ENCODE peak calls at places on chromosomes 13 and 19, in four cellular contexts. C, S, A and J are unnamed samples.

GRCh38 chr19:3163230-3163886 is 15.2 kb upstream of the S1PR4 start:
- DNase-seq in C (no peak), S (no peak), A (peak), J (no peak)

GRCh38 chr13:46126074-46126473 is 21.2 kb upstream of the CPB2 start:
- DNase-seq in C (no peak), S (no peak), A (no peak), J (no peak)

GRCh38 chr13:42395066-42395821 is 123.3 kb downstream of the AKAP11 start:
- DNase-seq in A (no peak), C (no peak), S (no peak), J (no peak)

GRCh38 chr19:55080121-55080914 is 4.6 kb downstream of the EPS8L1 start:
- DNase-seq in C (no peak), S (no peak), A (peak), J (no peak)

GRCh38 chr13:90519157-90519556 is 828.3 kb upstream of the MIR17HG start:
- DNase-seq in A (no peak), S (no peak), C (no peak), J (no peak)

GRCh38 chr19:52188822-52189744 is 769 bp upstream of the PPP2R1A start:
- DNase-seq in S (no peak), C (no peak), A (no peak), J (no peak)

GRCh38 chr13:75830842-75831241 is 194.7 kb downstream of the LMO7 start:
- DNase-seq in S (peak), A (no peak), C (no peak), J (peak)

GRCh38 chr13:23378009-23378632 is 55.4 kb downstream of the SACS start:
- DNase-seq in A (no peak), S (peak), C (no peak), J (peak)

GRCh38 chr13:112496166-112496565 is 91.8 kb downstream of the TUBGCP3 start:
- DNase-seq in S (no peak), A (no peak), C (no peak), J (no peak)

GRCh38 chr13:37386276-37386675 is 212.3 kb downstream of the POSTN start:
- DNase-seq in C (no peak), S (no peak), A (no peak), J (no peak)

GRCh38 chr13:111318396-111318795 is 2.0 kb upstream of the TEX29 start:
- DNase-seq in C (no peak), A (no peak), S (no peak), J (no peak)

GRCh38 chr13:30113531-30113930 is 193.8 kb downstream of the KATNAL1 start:
- DNase-seq in S (no peak), C (no peak), A (no peak), J (no peak)

GRCh38 chr13:105471683-105472082 is 1063.8 kb downstream of the EFNB2 start:
- DNase-seq in S (no peak), A (no peak), C (no peak), J (no peak)

GRCh38 chr13:114234645-114235421 is at the start of gene CDC16:
- DNase-seq in A (peak), S (peak), C (peak), J (peak)
- TF ChIP-seq CTCF in A (peak), S (no peak), C (peak), J (no peak)

DNA sequence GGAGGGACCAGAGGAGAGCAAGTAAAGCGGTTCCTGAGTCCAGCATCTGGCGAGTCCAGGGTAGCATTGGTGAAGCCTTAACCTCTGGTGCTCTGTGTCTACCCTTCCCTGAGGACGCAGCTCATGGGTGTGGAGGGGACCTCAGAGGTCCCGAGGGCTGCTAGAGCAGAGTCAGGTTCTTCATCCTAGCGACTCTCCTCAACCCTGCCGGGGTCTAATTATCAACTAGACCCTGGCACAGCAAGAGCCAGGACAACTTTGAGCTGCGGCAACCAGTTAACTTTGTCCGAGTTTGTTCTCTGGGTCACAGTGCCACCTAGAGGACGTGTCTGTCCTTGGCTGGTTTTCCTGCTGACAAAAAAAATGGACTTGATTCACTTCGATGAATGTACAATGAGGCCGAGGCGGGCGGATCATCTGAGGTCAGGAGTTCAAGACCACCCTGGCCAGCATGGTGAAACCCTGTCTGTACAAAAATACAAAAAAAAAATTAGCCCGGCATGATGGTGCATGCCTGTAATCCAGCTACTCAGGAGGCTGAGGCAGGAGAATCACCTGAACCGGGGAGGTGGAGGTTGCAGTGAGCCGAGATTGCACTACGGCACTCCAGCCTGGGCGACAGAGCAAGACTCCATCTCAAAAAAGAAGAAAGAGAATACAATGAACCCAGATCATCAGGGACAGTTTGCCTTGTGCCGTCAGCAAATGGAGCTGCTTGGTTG is 24.9 kb downstream of the TSSK6 start:
- DNase-seq in S (peak), A (peak), C (peak), J (peak)
- H3K4me3 ChIP-seq in S (no peak), A (no peak), C (no peak), J (no peak)

DNA sequence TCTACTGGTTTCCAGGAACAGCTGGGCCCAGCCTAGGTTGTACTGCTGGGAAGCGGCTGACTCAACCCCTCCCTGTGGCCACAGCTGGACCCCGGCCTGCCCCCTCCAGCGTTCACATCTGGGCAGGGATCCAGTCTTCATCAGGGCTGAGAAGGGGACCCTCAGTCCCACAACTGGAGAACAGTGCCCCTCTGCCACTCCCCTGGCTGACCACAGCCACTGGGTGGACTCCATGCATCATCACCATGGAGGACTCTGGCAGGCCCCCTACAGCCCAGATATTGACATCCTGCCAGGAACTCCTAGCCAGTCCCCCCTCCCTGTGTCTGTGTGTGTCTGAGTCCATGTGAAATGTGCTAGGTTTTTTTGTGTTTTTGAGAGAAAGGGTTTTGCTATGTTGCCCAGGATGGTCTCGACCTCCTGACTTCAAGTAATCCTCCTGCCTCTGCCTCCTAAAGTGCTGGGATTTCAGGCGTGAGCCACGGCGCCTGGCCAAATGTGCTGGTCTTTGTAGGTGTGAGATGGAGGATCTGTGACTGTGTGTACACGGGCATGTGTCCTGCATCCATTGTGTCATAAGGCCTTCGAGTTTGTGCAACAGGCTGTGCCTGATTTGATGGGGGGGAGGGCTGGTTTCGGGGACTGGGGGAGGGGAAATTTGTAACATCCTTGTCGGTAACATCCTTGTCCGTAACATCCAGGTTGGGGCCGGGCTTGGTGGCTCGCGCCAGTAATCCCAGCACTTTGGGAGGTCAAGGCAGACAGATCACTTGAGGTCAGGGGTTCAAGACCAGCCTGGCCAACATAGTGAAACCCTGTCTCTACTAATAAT is 4.0 kb upstream of the HOOK2 start:
- DNase-seq in S (no peak), C (no peak), A (no peak), J (no peak)
- TF ChIP-seq CTCF in S (no peak), C (no peak), A (no peak), J (no peak)

DNA sequence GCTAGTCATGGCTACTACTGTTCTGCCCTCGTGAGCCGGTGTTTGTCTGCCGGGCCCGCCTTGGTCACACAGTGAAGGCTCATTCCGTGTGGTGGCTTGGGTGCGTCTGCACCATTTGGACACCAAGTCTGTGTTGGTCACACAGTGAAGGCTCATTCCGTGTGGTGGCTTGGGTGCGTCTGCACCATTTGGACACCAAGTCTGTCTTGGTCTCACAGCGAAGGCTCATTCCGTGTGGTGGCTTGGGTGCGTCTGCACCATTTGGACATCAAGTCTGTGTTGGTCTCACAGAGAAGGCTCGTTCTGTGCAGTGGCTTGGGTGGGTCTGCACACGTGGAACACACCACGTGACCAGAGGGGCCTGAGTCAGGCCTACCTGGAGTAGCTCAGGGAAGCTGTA is 29.0 kb upstream of the DCUN1D2 start:
- DNase-seq in C (no peak), S (no peak), A (no peak), J (no peak)
- H3K4me3 ChIP-seq in C (no peak), S (no peak), A (no peak), J (no peak)

DNA sequence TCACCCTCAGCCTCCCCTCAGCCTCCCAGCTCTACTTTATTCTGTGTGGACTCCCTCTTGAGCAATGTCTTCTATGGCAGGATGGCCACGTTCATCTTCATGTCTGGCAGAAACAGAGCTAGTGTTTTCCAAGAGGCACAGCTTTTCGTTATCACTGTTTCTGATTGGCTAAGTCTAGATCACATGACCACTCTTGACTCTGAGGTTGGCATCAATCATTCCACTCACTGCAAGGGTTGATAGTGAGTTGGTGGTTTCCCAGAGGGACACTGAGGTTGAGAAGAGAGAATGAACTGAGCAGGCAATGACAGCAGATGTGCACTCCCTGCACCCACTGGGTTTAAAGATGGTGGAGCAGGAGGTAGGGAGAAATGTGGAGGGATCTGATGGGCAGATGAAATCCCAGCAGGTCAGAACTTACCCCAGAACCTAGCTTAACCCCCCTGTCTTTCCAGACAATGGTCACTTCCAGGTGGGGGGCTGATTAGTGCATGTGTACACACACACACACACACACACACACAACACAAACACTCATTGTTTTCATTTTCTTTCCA is 26.3 kb upstream of the UQCRFS1 start:
- DNase-seq in S (no peak), C (no peak), A (no peak), J (no peak)
- TF ChIP-seq CTCF in S (no peak), C (no peak), A (no peak), J (no peak)

GRCh38 chr13:80336335-80336734 is 4.6 kb downstream of the SPRY2 start:
- DNase-seq in C (no peak), S (no peak), A (no peak), J (no peak)
- H3K4me3 ChIP-seq in C (peak), S (peak), A (peak), J (peak)

DNA sequence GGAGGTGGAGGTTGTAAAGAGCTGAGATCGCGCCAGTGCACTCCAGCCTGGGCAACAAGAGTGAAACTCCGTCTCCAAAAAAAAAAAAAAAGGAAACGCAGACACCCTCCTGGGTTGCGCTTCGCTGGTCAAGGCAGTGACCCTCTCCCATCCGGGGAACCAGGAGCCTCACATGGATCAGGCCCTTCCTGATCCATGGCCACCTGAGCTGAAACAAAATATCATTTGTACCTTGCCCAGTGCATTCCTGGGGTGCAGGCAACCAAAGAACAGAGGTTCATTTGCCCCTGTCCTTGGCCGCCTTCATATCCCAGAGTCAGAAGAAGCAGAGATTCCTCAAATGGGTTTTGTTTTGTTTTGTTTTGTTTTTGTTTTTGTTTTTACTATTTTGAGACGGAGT is 8.0 kb upstream of the LSM4 start:
- DNase-seq in S (no peak), A (no peak), C (no peak), J (no peak)
- TF ChIP-seq CTCF in S (no peak), A (no peak), C (no peak), J (no peak)

DNA sequence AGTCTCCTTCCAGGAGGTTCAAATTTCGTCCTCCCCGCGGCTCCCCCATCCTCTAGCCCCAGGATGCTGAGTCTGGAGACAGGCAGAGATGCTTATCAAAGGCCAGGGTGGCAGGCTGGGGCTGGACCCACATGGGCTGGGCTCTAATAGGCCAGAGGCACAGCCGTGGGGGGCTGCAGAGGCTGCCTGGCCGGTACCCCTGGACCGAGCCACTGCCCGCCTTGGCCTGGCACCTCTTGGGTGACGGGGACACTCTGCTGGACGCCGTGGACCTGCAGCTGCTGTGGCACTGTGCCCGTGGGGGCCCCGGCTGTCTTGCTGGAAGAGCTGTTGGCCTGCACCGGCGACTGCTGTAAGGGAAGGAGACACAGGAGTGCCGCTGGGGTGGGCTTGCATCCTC is 25.8 kb downstream of the RFX1 start:
- DNase-seq in A (no peak), C (no peak), S (no peak), J (no peak)
- H3K4me3 ChIP-seq in A (no peak), C (no peak), S (no peak), J (no peak)